ENCODE peak calls at places on chromosomes 7 and 10, in four cellular contexts. H is suprapubic skin, G is A549, R is transverse colon. C is an unnamed sample.

GRCh38 chr10:133347636-133348517 is 704 bp downstream of the PRAP1 start:
- DNase-seq in R (peak), H (no peak), G (no peak), C (no peak)

GRCh38 chr10:61187601-61188000 is 243.6 kb upstream of the RHOBTB1 start:
- DNase-seq in G (no peak), H (no peak), R (no peak), C (no peak)

GRCh38 chr10:96622330-96622729 is 35.5 kb upstream of the TM9SF3 start:
- DNase-seq in G (no peak), H (no peak), R (no peak), C (no peak)

GRCh38 chr10:49184642-49185111 is 3.5 kb downstream of the TMEM273 start:
- DNase-seq in G (no peak), H (no peak), R (no peak), C (no peak)

GRCh38 chr7:129630341-129630740 is 18.8 kb downstream of the NRF1 start:
- DNase-seq in H (no peak), R (no peak), G (no peak), C (no peak)

GRCh38 chr7:45331563-45331962 is 174.0 kb downstream of the RAMP3 start:
- DNase-seq in H (no peak), R (no peak), G (no peak), C (no peak)

GRCh38 chr7:146027243-146027642 is 89.4 kb upstream of the CNTNAP2 start:
- DNase-seq in H (no peak), G (no peak), R (no peak), C (no peak)

GRCh38 chr7:72265071-72265470 is 147.1 kb downstream of the CALN1 start:
- DNase-seq in H (no peak), R (no peak), G (no peak), C (no peak)

GRCh38 chr10:104445359-104445758 is 91.7 kb downstream of the CFAP58 start:
- DNase-seq in R (no peak), H (no peak), G (no peak), C (no peak)

GRCh38 chr10:30368065-30368718 is 19.1 kb upstream of the MTPAP start:
- DNase-seq in H (peak), R (no peak), G (no peak), C (no peak)

GRCh38 chr7:108284349-108285017 is 154.3 kb upstream of the LAMB4 start:
- DNase-seq in H (no peak), G (no peak), R (no peak), C (no peak)

GRCh38 chr7:142956951-142957623 is 5.1 kb downstream of the KEL start:
- DNase-seq in G (peak), H (no peak), R (no peak), C (no peak)

GRCh38 chr10:61904711-61905445 is 3.4 kb downstream of the ARID5B start:
- DNase-seq in G (peak), R (peak), H (no peak), C (no peak)

GRCh38 chr7:78039791-78040776 is 241.5 kb downstream of the PHTF2 start:
- DNase-seq in H (no peak), G (peak), R (peak), C (peak)

GRCh38 chr7:128948312-128948973 is 10.7 kb downstream of the IRF5 start:
- DNase-seq in G (no peak), R (no peak), H (no peak), C (no peak)

GRCh38 chr7:82105463-82105862 is 335.6 kb upstream of the HGF start:
- DNase-seq in R (no peak), H (no peak), G (peak), C (no peak)

GRCh38 chr10:784759-785538 is 95.5 kb upstream of the DIP2C start:
- DNase-seq in G (peak), R (peak), H (peak), C (peak)

GRCh38 chr7:110418651-110419270 is 672.2 kb upstream of the LRRN3 start:
- DNase-seq in H (no peak), G (no peak), R (no peak), C (no peak)

GRCh38 chr10:15316144-15316543 is 54.9 kb downstream of the FAM171A1 start:
- DNase-seq in R (no peak), G (no peak), H (no peak), C (no peak)

GRCh38 chr7:152574892-152575511 is 100.9 kb downstream of the XRCC2 start:
- DNase-seq in R (no peak), G (no peak), H (no peak), C (no peak)

GRCh38 chr10:124394583-124394982 is 24.1 kb downstream of the OAT start:
- DNase-seq in H (no peak), G (no peak), R (no peak), C (no peak)

GRCh38 chr10:109282510-109282909 is 640.8 kb downstream of the XPNPEP1 start:
- DNase-seq in G (peak), R (no peak), H (no peak), C (no peak)
- TF ChIP-seq EP300 in G (no peak), R (no peak), H (no peak), C (no peak)

DNA sequence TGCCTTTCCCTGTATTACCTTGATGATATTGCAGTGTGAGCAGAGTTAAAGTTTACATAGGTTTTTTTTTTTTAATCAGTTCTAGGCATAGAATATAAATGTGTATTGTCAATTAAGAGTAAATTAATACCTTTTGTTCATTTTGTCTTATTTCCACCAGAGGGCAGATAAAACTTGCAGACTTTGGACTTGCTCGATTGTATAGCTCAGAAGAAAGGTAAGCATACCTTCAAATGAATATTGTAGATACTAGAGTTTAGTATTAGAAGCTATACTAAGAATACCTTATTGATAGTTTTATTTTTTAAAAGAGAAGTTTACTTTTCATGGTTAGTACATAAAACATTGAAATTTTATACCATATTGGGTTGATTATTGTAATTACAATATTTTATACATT is 86.8 kb downstream of the MPLKIP start:
- DNase-seq in G (peak), H (no peak), R (no peak), C (no peak)
- TF ChIP-seq CTCF in G (peak), H (no peak), R (no peak), C (no peak)

GRCh38 chr7:10734595-10734994 is 239.1 kb upstream of the PHF14 start:
- DNase-seq in H (no peak), R (no peak), G (no peak), C (no peak)
- TF ChIP-seq EP300 in H (no peak), R (no peak), G (no peak), C (no peak)

GRCh38 chr10:72692897-72693598 is 1.1 kb downstream of the MCU start:
- DNase-seq in G (no peak), R (peak), H (no peak), C (no peak)

GRCh38 chr10:72689660-72690059 is 2.3 kb upstream of the MCU start:
- DNase-seq in R (no peak), H (no peak), G (no peak), C (no peak)

GRCh38 chr10:72690071-72690755 is 1.7 kb upstream of the MCU start:
- DNase-seq in G (peak), R (no peak), H (no peak), C (no peak)

GRCh38 chr10:72692057-72692891 is at the start of gene MCU:
- DNase-seq in H (peak), R (peak), G (peak), C (peak)

DNA sequence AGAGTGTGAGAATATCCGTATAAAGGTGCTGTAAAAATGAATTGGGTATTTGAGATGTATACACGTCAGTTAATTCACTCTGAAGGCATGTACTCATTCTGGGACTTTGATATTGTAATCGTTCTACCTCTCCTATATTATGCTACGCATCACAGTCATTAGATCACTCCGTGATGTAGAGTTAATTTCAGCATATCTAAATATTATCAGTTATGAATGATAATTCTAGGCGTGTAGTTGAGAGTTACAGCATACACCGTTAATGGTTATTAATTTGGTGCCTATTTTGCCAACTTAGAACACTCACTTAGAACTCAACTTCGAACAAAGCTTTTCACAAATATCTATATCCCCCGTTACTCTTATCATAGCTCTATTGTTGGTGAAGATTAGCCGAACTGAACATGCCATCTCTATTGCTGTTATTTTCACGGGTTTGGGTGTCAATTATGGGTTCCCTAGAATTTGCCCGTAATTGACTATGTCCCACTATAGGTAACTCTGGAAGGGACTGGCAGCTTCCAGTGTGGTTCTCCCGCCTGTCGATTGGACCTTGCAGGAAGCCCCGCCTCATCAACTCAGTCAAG is 380 bp upstream of the MCU start:
- DNase-seq in H (no peak), G (no peak), R (no peak), C (no peak)
- TF ChIP-seq CTCF in H (no peak), G (no peak), R (no peak), C (no peak)

GRCh38 chr7:102859084-102859798 is 53.6 kb upstream of the LRRC17 start:
- DNase-seq in G (no peak), H (no peak), R (no peak), C (no peak)

GRCh38 chr7:102864958-102865357 is 47.8 kb upstream of the LRRC17 start:
- DNase-seq in R (no peak), G (no peak), H (no peak), C (no peak)

GRCh38 chr7:102856036-102856435 is 56.8 kb upstream of the LRRC17 start:
- DNase-seq in R (no peak), H (no peak), G (no peak), C (no peak)

GRCh38 chr7:102859799-102860125 is 53.0 kb upstream of the LRRC17 start:
- DNase-seq in R (no peak), G (no peak), H (no peak), C (no peak)

GRCh38 chr7:102860351-102860811 is 52.4 kb upstream of the LRRC17 start:
- DNase-seq in R (no peak), H (no peak), G (no peak), C (no peak)
- TF ChIP-seq EP300 in R (no peak), H (no peak), G (no peak), C (no peak)

GRCh38 chr7:31175672-31176071 is 123.6 kb downstream of the ADCYAP1R1 start:
- DNase-seq in G (peak), H (no peak), R (no peak), C (no peak)
- TF ChIP-seq CTCF in G (peak), H (no peak), R (no peak), C (no peak)

GRCh38 chr7:12913002-12913401 is 225.6 kb downstream of the ARL4A start:
- DNase-seq in R (no peak), H (no peak), G (no peak), C (no peak)
- TF ChIP-seq EP300 in R (no peak), H (no peak), G (no peak), C (no peak)

GRCh38 chr10:50310560-50311174 is 59.4 kb upstream of the ASAH2 start:
- DNase-seq in H (no peak), G (peak), R (peak), C (no peak)
- TF ChIP-seq CTCF in H (peak), G (peak), R (peak), C (no peak)

C was measured in stomach.